ENCODE peak calls at places on chromosomes 6 and 20, in seven cellular contexts. D is tibial nerve, L is sigmoid colon, R is right lobe of liver, J is HCT116, M is A549, Q is uterus. B is an unnamed sample.

GRCh38 chr20:8254911-8255582 is 123.0 kb downstream of the PLCB1 start:
- DNase-seq in D (no peak), L (no peak), R (no peak), J (no peak), M (no peak), Q (no peak), B (no peak)

GRCh38 chr6:170347091-170347490 is 40.5 kb downstream of the FAM120B start:
- DNase-seq in D (no peak), L (no peak), R (no peak), J (no peak), M (no peak), Q (no peak), B (no peak)

GRCh38 chr6:135186255-135186654 is 5.1 kb downstream of the MYB start:
- DNase-seq in D (no peak), L (no peak), R (no peak), J (no peak), M (no peak), Q (no peak), B (no peak)

GRCh38 chr6:35663447-35664235 is 25.1 kb downstream of the FKBP5 start:
- DNase-seq in D (no peak), L (no peak), R (no peak), J (no peak), M (no peak), Q (no peak), B (no peak)

GRCh38 chr20:4633780-4634179 is 87.9 kb upstream of the PRND start:
- DNase-seq in D (no peak), L (no peak), R (no peak), J (no peak), M (peak), Q (no peak), B (no peak)

GRCh38 chr6:168216741-168217140 is 102.8 kb downstream of the DACT2 start:
- DNase-seq in D (no peak), L (no peak), R (no peak), J (no peak), M (no peak), Q (no peak), B (no peak)

GRCh38 chr6:35425284-35425683 is 26.9 kb upstream of the FANCE start:
- DNase-seq in D (no peak), L (no peak), R (no peak), J (no peak), M (no peak), Q (no peak), B (no peak)

GRCh38 chr20:32559753-32560380 is 25.3 kb downstream of the NOL4L start:
- DNase-seq in D (no peak), L (no peak), R (no peak), J (no peak), M (no peak), Q (no peak), B (no peak)

GRCh38 chr6:138572885-138573284 is 73.6 kb upstream of the NHSL1 start:
- DNase-seq in D (no peak), L (no peak), R (no peak), J (no peak), M (no peak), Q (no peak), B (no peak)

GRCh38 chr6:3165631-3166534 is 8.5 kb upstream of the TUBB2A start:
- DNase-seq in D (no peak), L (no peak), R (no peak), J (no peak), M (no peak), Q (no peak), B (no peak)

GRCh38 chr20:1868856-1869255 is 26.4 kb upstream of the SIRPA start:
- DNase-seq in D (no peak), L (no peak), R (no peak), J (no peak), M (no peak), Q (no peak), B (no peak)

GRCh38 chr20:63317601-63318291 is 24.8 kb downstream of the COL20A1 start:
- DNase-seq in D (no peak), L (peak), R (no peak), J (no peak), M (no peak), Q (no peak), B (peak)

GRCh38 chr20:15220778-15221565 is 883.6 kb upstream of the FLRT3 start:
- DNase-seq in D (no peak), L (no peak), R (no peak), J (no peak), M (no peak), Q (no peak), B (no peak)

GRCh38 chr6:69179681-69180080 is 544.6 kb downstream of the ADGRB3 start:
- DNase-seq in D (no peak), L (no peak), R (no peak), J (no peak), M (peak), Q (no peak), B (no peak)

GRCh38 chr20:63326314-63327228 is 33.6 kb downstream of the COL20A1 start:
- DNase-seq in D (no peak), L (no peak), R (no peak), J (no peak), M (no peak), Q (no peak), B (no peak)

GRCh38 chr6:137736048-137736846 is 130.8 kb upstream of the TNFAIP3 start:
- DNase-seq in D (no peak), L (no peak), R (no peak), J (no peak), M (no peak), Q (no peak), B (no peak)

GRCh38 chr6:16902520-16902919 is 141.3 kb upstream of the ATXN1 start:
- DNase-seq in D (no peak), L (no peak), R (no peak), J (no peak), M (no peak), Q (no peak), B (no peak)

GRCh38 chr6:139137716-139138115 is 2.8 kb downstream of the HECA start:
- DNase-seq in D (no peak), L (no peak), R (no peak), J (no peak), M (no peak), Q (no peak), B (no peak)

GRCh38 chr20:53899351-53900167 is 170.8 kb downstream of the BCAS1 start:
- DNase-seq in D (no peak), L (no peak), R (no peak), J (no peak), M (peak), Q (peak), B (peak)

GRCh38 chr20:10430000-10430466 is 4.0 kb downstream of the MKKS start:
- DNase-seq in D (no peak), L (no peak), R (no peak), J (no peak), M (peak), Q (no peak), B (no peak)

GRCh38 chr6:92521553-92521952 is 897.8 kb downstream of the EPHA7 start:
- DNase-seq in D (no peak), L (no peak), R (no peak), J (no peak), M (no peak), Q (no peak), B (no peak)

GRCh38 chr6:151004415-151005024 is 139.0 kb downstream of the MTHFD1L start:
- DNase-seq in D (no peak), L (no peak), R (no peak), J (no peak), M (peak), Q (peak), B (no peak)

GRCh38 chr6:88573561-88573960 is 389.9 kb downstream of the RNGTT start:
- DNase-seq in D (no peak), L (no peak), R (no peak), J (no peak), M (no peak), Q (no peak), B (no peak)

GRCh38 chr6:167546611-167547327 is 221.9 kb downstream of the TTLL2 start:
- DNase-seq in D (no peak), L (no peak), R (peak), J (no peak), M (no peak), Q (no peak), B (no peak)

GRCh38 chr6:141532211-141532610 is 600.5 kb upstream of the GJE1 start:
- DNase-seq in D (no peak), L (no peak), R (no peak), J (no peak), M (no peak), Q (no peak), B (no peak)

GRCh38 chr20:60057866-60058807 is 99.9 kb downstream of the CDH26 start:
- DNase-seq in D (no peak), L (peak), R (peak), J (no peak), M (no peak), Q (no peak), B (peak)

GRCh38 chr6:35494161-35494563 is 2.7 kb downstream of the TEAD3 start:
- DNase-seq in D (no peak), L (peak), R (no peak), J (no peak), M (no peak), Q (no peak), B (no peak)

GRCh38 chr6:44696686-44697085 is 309.2 kb downstream of the CDC5L start:
- DNase-seq in D (no peak), L (no peak), R (no peak), J (no peak), M (no peak), Q (no peak), B (no peak)

GRCh38 chr20:830011-830521 is 3.4 kb upstream of the FAM110A start:
- DNase-seq in D (no peak), L (peak), R (no peak), J (no peak), M (no peak), Q (no peak), B (no peak)

GRCh38 chr20:6702144-6702543 is 65.3 kb upstream of the BMP2 start:
- DNase-seq in D (no peak), L (no peak), R (no peak), J (no peak), M (no peak), Q (no peak), B (no peak)
- H3K27ac ChIP-seq in D (no peak), L (no peak), R (no peak), J (no peak), M (no peak), Q (no peak), B (peak)

GRCh38 chr20:47727170-47727880 is 58.0 kb downstream of the SULF2 start:
- DNase-seq in D (peak), L (peak), R (peak), J (no peak), M (no peak), Q (no peak), B (peak)
- TF ChIP-seq POLR2A in D (no peak), L (no peak), R (no peak), J (no peak), M (no peak), Q (no peak), B (no peak)

DNA sequence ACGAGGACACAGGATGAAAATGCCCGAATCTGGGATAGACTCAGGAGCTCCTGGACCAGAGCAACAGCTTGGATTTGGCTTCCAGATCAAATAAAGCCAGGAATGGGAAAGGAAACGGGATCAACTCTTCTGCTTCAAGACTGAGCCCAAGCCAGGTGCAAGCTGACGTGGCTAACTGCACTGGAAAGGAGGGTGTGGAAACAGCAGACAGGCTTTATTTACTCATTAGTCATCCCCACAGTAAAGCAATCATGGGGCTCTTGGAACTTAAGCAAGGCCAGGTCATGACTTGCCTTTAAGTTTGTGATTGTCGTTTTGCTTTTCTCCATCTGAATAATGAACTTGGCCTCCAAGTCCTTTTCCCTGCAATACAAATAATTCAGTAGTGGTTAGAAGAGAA is 45.2 kb downstream of the KIF16B start:
- DNase-seq in D (no peak), L (no peak), R (no peak), J (peak), M (peak), Q (peak), B (no peak)
- H3K27ac ChIP-seq in D (no peak), L (no peak), R (no peak), J (peak), M (peak), Q (peak), B (no peak)

GRCh38 chr6:158022749-158023596 is 41.3 kb downstream of the SYNJ2 start:
- DNase-seq in D (no peak), L (no peak), R (no peak), J (no peak), M (no peak), Q (no peak), B (peak)

GRCh38 chr6:158020811-158021210 is 39.1 kb downstream of the SYNJ2 start:
- DNase-seq in D (no peak), L (no peak), R (no peak), J (no peak), M (no peak), Q (no peak), B (peak)

GRCh38 chr6:158021814-158022748 is 40.4 kb downstream of the SYNJ2 start:
- DNase-seq in D (no peak), L (no peak), R (no peak), J (no peak), M (no peak), Q (no peak), B (peak)

GRCh38 chr6:158020272-158020711 is 38.6 kb downstream of the SYNJ2 start:
- DNase-seq in D (no peak), L (no peak), R (no peak), J (no peak), M (no peak), Q (no peak), B (peak)

DNA sequence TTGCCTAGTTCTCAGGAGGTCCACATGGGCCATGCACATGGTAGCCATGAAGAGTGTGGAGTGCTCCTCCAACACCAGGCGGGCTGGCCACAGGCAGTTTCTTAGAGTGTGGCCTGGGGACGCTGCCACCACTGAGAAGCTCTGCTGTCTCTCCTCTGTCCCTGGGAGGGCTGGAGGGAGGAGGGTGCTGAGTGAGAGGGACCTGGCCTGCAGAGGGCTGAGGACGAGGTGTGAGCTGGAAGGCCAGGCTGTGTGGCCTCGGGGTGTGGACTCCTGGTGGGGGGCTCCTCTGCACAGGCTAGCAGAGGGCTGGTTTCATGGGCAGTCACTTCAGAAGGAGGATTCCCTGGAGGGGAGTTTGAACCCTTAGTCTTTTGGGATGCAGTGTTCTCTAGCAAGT is 39.7 kb downstream of the SYNJ2 start:
- DNase-seq in D (no peak), L (no peak), R (no peak), J (no peak), M (no peak), Q (no peak), B (peak)
- TF ChIP-seq POLR2A in D (no peak), L (no peak), R (no peak), J (no peak), M (no peak), Q (no peak), B (no peak)

DNA sequence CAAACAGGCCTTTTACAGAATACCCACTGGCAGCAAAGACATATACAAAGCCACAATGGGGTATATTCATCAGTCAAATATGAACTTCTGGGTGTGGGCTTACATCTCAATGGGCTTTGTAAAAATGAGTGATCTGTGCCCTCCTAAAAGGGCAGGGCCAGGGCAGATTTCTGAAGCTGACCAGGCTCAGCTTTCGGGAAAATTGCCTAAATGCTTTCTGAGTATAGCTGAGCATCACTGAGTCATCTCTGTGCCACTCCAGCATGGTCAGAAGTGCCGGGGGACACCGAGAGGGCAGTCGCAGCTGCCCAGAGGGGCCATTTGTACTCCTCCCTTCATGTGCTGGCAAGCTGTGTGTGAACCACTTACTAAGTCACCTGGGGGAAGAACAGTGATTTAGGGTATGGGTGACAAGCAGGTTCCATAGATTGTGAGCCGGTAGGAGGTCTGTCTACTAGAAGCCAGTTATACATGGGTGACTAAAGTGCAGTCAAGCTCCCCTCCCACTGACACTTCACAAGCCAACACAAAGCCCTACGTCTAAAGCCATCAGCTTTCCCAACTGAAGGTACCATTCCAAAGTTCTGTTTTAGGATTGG is 147.7 kb upstream of the TAB2 start:
- DNase-seq in D (no peak), L (no peak), R (no peak), J (no peak), M (no peak), Q (no peak), B (no peak)
- H3K27ac ChIP-seq in D (peak), L (peak), R (no peak), J (no peak), M (no peak), Q (no peak), B (no peak)

GRCh38 chr20:38109025-38109541 is 56.0 kb downstream of the TGM2 start:
- DNase-seq in D (peak), L (peak), R (no peak), J (no peak), M (no peak), Q (peak), B (no peak)

GRCh38 chr20:38108438-38109024 is 56.5 kb downstream of the TGM2 start:
- DNase-seq in D (no peak), L (peak), R (no peak), J (no peak), M (no peak), Q (peak), B (no peak)

GRCh38 chr20:38106461-38106860 is 58.6 kb downstream of the TGM2 start:
- DNase-seq in D (no peak), L (no peak), R (no peak), J (no peak), M (no peak), Q (no peak), B (no peak)

GRCh38 chr20:38098952-38099351 is 65.4 kb downstream of the RPRD1B start:
- DNase-seq in D (no peak), L (no peak), R (no peak), J (no peak), M (no peak), Q (no peak), B (no peak)

DNA sequence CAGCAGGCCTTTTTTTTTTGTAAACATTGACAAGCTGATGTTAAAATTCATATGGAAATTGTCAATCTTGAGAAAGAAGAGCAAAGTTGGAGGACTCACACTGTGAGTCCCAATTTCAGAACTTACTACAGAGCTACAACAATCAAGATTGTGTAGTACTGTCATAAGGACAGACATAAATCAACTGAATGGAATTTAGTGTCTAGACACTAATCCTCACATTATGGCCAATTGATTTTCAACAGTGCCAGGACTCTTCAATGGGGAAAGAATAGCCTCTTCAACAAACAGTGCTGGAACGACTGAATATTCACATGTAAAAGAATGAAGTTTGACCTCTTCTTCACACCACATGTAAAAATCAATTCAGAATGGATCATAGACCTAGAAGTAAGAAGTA is 60.8 kb downstream of the TGM2 start:
- DNase-seq in D (no peak), L (no peak), R (no peak), J (no peak), M (no peak), Q (no peak), B (no peak)
- TF ChIP-seq POLR2A in D (no peak), L (no peak), R (no peak), J (no peak), M (no peak), Q (no peak), B (no peak)

DNA sequence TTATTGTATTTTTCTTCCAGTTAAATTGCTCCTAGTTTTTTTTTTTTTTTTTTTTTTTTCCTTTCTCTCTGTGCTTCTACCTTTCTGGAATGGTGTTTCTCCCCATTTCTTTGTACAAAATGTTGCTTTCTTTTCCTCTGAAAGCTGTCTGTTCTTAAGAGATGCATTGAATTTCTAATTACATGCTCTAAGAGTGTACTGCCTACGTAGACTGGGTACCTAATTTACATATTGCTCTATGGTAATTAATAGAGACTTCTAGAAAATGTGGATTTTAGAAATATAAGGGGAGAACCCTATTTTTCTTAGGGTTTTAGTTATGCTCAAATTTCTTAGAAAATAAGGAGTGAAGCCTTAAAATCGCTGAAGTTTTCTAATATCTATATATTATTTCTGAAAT is 13.8 kb downstream of the KCNQ5 start:
- DNase-seq in D (no peak), L (no peak), R (no peak), J (no peak), M (no peak), Q (no peak), B (no peak)
- H3K27ac ChIP-seq in D (no peak), L (no peak), R (no peak), J (no peak), M (no peak), Q (no peak), B (no peak)

DNA sequence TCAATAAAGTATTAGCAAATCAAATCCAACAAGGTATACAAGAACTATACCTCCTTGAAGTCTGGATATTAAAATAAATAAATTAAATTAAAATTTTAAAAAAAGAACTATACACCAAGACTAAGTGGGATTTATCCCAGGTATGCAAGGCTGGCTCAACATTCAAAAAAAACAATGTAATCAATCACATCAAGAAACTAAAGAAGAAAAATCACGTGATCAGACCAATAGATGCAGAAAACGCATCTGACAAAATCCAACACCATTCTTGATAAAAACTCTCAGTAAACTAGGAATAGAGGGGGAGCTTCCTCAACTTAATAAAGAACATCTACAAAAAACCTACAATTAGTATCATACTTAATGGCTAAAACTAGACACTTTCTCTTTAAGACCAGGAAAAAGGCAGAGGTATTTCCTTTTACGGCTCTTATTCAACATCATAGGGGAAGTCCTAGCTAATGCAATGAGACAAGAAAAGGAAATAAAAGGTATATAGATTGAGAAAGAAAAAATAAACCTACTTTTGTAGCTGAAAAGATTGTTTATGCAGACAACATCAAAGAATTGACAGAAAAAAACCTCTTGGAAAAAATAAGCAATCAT is 35.0 kb downstream of the RANBP9 start:
- DNase-seq in D (no peak), L (no peak), R (no peak), J (no peak), M (no peak), Q (no peak), B (no peak)
- TF ChIP-seq POLR2A in D (no peak), L (no peak), R (no peak), J (no peak), M (no peak), Q (no peak), B (no peak)

B was measured in spleen.